ENCODE peak calls at places on chromosome X, in seven cellular contexts. M, G, S, Q, F, K and T are unnamed samples.

GRCh38 chrX:42131856-42132255 is 208.5 kb upstream of the CASK start:
- DNase-seq in M (no peak), G (no peak), S (no peak), Q (peak), F (no peak), K (no peak), T (no peak)

GRCh38 chrX:30085571-30085970 is 129.8 kb upstream of the MAGEB2 start:
- DNase-seq in M (no peak), G (no peak), S (no peak), Q (no peak), F (no peak), K (no peak), T (no peak)

GRCh38 chrX:49273181-49273727 is 3.7 kb downstream of the PPP1R3F start:
- DNase-seq in M (no peak), G (no peak), S (no peak), Q (no peak), F (no peak), K (no peak), T (no peak)

GRCh38 chrX:68999351-68999750 is 165.9 kb downstream of the PJA1 start:
- DNase-seq in M (no peak), G (no peak), S (no peak), Q (no peak), F (peak), K (no peak), T (no peak)

GRCh38 chrX:110026099-110026844 is 23.4 kb downstream of the TMEM164 start:
- DNase-seq in M (no peak), G (peak), S (no peak), Q (no peak), F (peak), K (no peak), T (no peak)

GRCh38 chrX:97594825-97595224 is 711.1 kb downstream of the RPA4 start:
- DNase-seq in M (no peak), G (no peak), S (no peak), Q (no peak), F (no peak), K (no peak), T (no peak)

GRCh38 chrX:153953342-153953830 is 8.9 kb upstream of the RENBP start:
- DNase-seq in M (peak), G (peak), S (peak), Q (peak), F (peak), K (peak), T (peak)

GRCh38 chrX:21374994-21375794 is 976 bp downstream of the CNKSR2 start:
- DNase-seq in M (no peak), G (no peak), S (no peak), Q (no peak), F (no peak), K (peak), T (no peak)

GRCh38 chrX:127596882-127597281 is 455.3 kb downstream of the ACTRT1 start:
- DNase-seq in M (no peak), G (no peak), S (no peak), Q (no peak), F (no peak), K (no peak), T (no peak)

GRCh38 chrX:40104649-40105015 is 6.9 kb upstream of the BCOR start:
- DNase-seq in M (no peak), G (peak), S (peak), Q (peak), F (no peak), K (peak), T (no peak)

GRCh38 chrX:106300239-106300638 is 132.1 kb downstream of the PWWP3B start:
- DNase-seq in M (no peak), G (no peak), S (no peak), Q (peak), F (no peak), K (no peak), T (no peak)

GRCh38 chrX:154417157-154417556 is 5.8 kb downstream of the TAFAZZIN start:
- DNase-seq in M (no peak), G (no peak), S (no peak), Q (no peak), F (no peak), K (no peak), T (no peak)

GRCh38 chrX:23776363-23776762 is 6.6 kb upstream of the SAT1 start:
- DNase-seq in M (no peak), G (no peak), S (no peak), Q (no peak), F (no peak), K (no peak), T (no peak)

GRCh38 chrX:67892391-67892790 is 348.6 kb downstream of the AR start:
- DNase-seq in M (no peak), G (no peak), S (no peak), Q (no peak), F (no peak), K (no peak), T (no peak)

GRCh38 chrX:82218361-82218760 is 1016.5 kb downstream of the SH3BGRL start:
- DNase-seq in M (no peak), G (no peak), S (no peak), Q (peak), F (peak), K (no peak), T (no peak)

GRCh38 chrX:9977642-9978041 is 10.5 kb downstream of the CLDN34 start:
- DNase-seq in M (no peak), G (no peak), S (no peak), Q (no peak), F (no peak), K (no peak), T (no peak)

GRCh38 chrX:56505866-56506265 is 57.6 kb upstream of the UBQLN2 start:
- DNase-seq in M (no peak), G (no peak), S (no peak), Q (no peak), F (no peak), K (no peak), T (no peak)

GRCh38 chrX:39883664-39884063 is 214.1 kb downstream of the BCOR start:
- DNase-seq in M (no peak), G (no peak), S (no peak), Q (no peak), F (no peak), K (no peak), T (no peak)

DNA sequence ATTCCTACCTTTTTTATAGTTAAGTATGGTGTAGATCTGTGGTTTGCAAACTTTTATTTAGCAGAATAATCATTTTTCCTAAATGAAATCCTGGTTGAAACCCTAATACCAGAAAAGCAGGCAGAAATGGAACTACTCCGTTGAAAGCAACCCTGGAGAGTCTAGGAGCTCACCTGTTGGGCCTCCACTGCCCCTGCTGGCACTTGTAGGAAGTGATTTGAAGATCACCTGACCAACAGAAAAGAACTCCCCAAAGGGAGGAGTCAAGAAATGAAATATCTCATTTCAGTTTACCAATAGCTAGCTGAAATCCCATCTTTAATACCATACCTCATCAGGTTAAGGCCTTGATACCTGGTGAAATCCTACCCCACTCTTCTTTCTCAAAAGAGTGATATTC is 277.1 kb downstream of the KLHL13 start:
- DNase-seq in M (no peak), G (no peak), S (no peak), Q (no peak), F (peak), K (no peak), T (no peak)
- TF ChIP-seq CTCF in M (no peak), G (no peak), S (no peak), Q (no peak), F (no peak), K (no peak), T (no peak)

DNA sequence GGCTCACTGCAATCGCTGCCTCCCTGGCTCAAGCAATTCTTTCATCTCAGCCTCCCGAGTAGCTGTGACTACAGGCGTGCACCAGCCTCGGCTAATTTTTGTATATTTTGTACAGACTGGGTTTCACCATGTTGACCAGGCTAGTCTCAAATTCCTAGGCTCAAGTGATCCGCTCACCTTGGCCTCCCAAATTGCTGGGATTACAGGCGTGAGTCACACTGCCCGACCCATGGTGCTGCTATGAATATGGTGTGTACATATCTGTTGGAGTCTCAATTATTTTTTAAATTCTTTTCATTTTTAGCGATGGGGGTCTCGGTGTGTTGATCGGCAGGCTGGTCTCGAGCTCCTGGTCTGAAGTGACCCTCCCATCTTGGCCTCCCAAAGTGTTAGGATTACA is 78.0 kb upstream of the PRKX start:
- DNase-seq in M (no peak), G (no peak), S (no peak), Q (no peak), F (no peak), K (no peak), T (no peak)
- TF ChIP-seq CTCF in M (no peak), G (no peak), S (no peak), Q (no peak), F (no peak), K (no peak), T (no peak)

GRCh38 chrX:31421441-31421840 is 349.6 kb upstream of the FTHL17 start:
- DNase-seq in M (no peak), G (peak), S (no peak), Q (no peak), F (no peak), K (no peak), T (no peak)

GRCh38 chrX:31420302-31420701 is 348.5 kb upstream of the FTHL17 start:
- DNase-seq in M (no peak), G (no peak), S (no peak), Q (no peak), F (no peak), K (no peak), T (no peak)

GRCh38 chrX:31420711-31421151 is 348.9 kb upstream of the FTHL17 start:
- DNase-seq in M (no peak), G (peak), S (no peak), Q (peak), F (no peak), K (no peak), T (no peak)

DNA sequence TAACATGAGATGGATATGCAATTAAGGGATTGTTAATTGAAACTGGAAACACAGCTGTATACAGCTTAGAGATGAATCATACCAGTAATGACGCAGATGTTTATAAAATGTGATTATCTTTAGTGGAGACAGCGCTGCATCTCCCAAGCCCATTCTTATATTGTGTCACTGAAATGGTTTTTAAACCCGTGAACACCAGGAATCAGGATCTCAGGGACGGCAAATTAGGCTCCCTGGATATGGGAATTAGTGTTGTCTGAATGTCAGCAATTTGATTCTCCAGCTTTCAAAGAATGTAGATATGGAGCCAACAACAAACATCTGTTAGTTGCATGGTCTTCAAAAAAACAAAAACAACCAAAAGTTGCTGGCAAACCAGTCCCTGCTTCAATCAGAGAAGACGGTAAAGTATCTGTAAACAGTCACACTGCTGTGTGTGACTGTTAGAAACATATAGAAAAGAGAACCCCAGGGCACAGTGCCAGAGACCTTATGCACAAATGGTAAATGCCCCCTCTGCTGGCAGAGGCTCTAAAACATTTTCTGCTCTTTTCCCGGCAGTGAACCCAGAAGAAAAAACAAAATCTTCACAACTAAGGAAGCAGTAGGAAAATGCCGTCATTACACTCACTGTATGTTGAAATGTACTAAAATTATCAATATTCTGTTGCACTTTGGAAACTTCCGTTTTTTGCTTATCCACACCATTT is 351.9 kb upstream of the FTHL17 start:
- DNase-seq in M (no peak), G (peak), S (no peak), Q (peak), F (peak), K (no peak), T (no peak)
- TF ChIP-seq CTCF in M (no peak), G (peak), S (peak), Q (peak), F (no peak), K (no peak), T (no peak)

GRCh38 chrX:150017868-150018267 is 79.6 kb upstream of the EOLA2 start:
- DNase-seq in M (no peak), G (no peak), S (no peak), Q (no peak), F (no peak), K (no peak), T (no peak)

GRCh38 chrX:150007356-150007755 is 69.1 kb upstream of the EOLA2 start:
- DNase-seq in M (no peak), G (peak), S (no peak), Q (peak), F (no peak), K (no peak), T (no peak)

GRCh38 chrX:150012647-150013046 is 74.4 kb upstream of the EOLA2 start:
- DNase-seq in M (no peak), G (peak), S (no peak), Q (peak), F (no peak), K (no peak), T (no peak)
- TF ChIP-seq CTCF in M (no peak), G (no peak), S (no peak), Q (no peak), F (no peak), K (no peak), T (no peak)

GRCh38 chrX:103792916-103793540 is 16.4 kb downstream of the PLP1 start:
- DNase-seq in M (no peak), G (peak), S (no peak), Q (peak), F (no peak), K (no peak), T (no peak)
- TF ChIP-seq CTCF in M (no peak), G (no peak), S (no peak), Q (no peak), F (no peak), K (no peak), T (no peak)

GRCh38 chrX:115940348-115940747 is 230.2 kb upstream of the AGTR2 start:
- DNase-seq in M (no peak), G (no peak), S (no peak), Q (no peak), F (no peak), K (no peak), T (no peak)
- TF ChIP-seq CTCF in M (no peak), G (no peak), S (no peak), Q (no peak), F (no peak), K (no peak), T (no peak)

DNA sequence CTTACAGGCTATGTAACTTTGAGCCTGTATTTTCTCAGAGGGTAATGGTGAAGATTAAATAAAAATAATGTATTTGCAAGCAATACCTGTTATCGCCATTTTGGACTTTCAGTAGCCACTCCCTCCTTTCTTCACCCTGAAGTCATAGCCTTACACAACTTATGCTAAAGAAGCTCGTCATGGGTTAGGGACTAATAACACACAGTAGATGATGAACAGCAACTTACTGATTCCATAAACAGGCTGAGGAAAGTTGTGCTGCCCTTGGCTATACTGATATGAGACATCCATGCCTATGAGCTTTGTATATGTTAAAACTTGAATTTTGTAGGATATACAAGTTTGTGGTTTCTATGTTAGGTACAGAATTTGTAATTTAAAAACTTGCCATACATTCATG is 31.7 kb upstream of the EIF1AX start:
- DNase-seq in M (no peak), G (no peak), S (no peak), Q (no peak), F (no peak), K (no peak), T (no peak)
- TF ChIP-seq CTCF in M (no peak), G (no peak), S (no peak), Q (no peak), F (no peak), K (no peak), T (no peak)